ENCODE peak calls at places on chromosomes 2 and 18, in five cellular contexts. W, P, G, V and Q are unnamed samples.
A peak's percentile ranks its signal among the peaks of the same experiment; 100 is the strongest.

GRCh38 chr2:236663267-236663666 is 93.6 kb downstream of the ACKR3 start:
- DNase-seq in W (no peak), P (no peak), G (no peak), V (no peak), Q (peak; percentile 40)

GRCh38 chr2:61660511-61661388 is 122.6 kb upstream of the XPO1 start:
- DNase-seq in W (no peak), P (no peak), G (no peak), V (peak; percentile 17), Q (peak; percentile 14)

GRCh38 chr2:38578832-38579231 is 23.9 kb downstream of the HNRNPLL start:
- DNase-seq in W (no peak), P (no peak), G (no peak), V (no peak), Q (no peak)

GRCh38 chr2:196369967-196370366 is 198.6 kb upstream of the STK17B start:
- DNase-seq in W (no peak), P (no peak), G (no peak), V (no peak), Q (no peak)

GRCh38 chr2:164657129-164657528 is 35.8 kb upstream of the GRB14 start:
- DNase-seq in W (no peak), P (no peak), G (no peak), V (no peak), Q (no peak)

GRCh38 chr2:159206736-159207380 is 79.6 kb downstream of the WDSUB1 start:
- DNase-seq in W (no peak), P (no peak), G (no peak), V (no peak), Q (no peak)

GRCh38 chr2:171702781-171703556 is 15.7 kb downstream of the DYNC1I2 start:
- DNase-seq in W (no peak), P (no peak), G (no peak), V (no peak), Q (no peak)

GRCh38 chr2:237766334-237766733 is 32.2 kb upstream of the RBM44 start:
- DNase-seq in W (no peak), P (no peak), G (no peak), V (no peak), Q (no peak)

GRCh38 chr2:96918754-96919550 is 49.1 kb upstream of the SEMA4C start:
- DNase-seq in W (no peak), P (no peak), G (no peak), V (no peak), Q (no peak)

GRCh38 chr2:31235504-31235902 is 1.6 kb downstream of the EHD3 start:
- DNase-seq in W (no peak), P (no peak), G (no peak), V (no peak), Q (no peak)

GRCh38 chr2:176126929-176127768 is 2.4 kb upstream of the HOXD8 start:
- DNase-seq in W (peak; percentile 65), P (peak; percentile 78), G (no peak), V (peak; percentile 82), Q (peak; percentile 80)

GRCh38 chr18:8561123-8561905 is 47.9 kb upstream of the RAB12 start:
- DNase-seq in W (no peak), P (no peak), G (no peak), V (no peak), Q (no peak)
- TF ChIP-seq EZH2phosphoT487 in W (no peak), P (no peak), G (no peak), V (no peak), Q (no peak)

GRCh38 chr18:3449702-3450357 is at the start of gene TGIF1:
- DNase-seq in W (no peak), P (peak; percentile 82), G (peak; percentile 70), V (peak; percentile 92), Q (peak; percentile 93)

GRCh38 chr18:3450358-3451107 is 561 bp downstream of the TGIF1 start:
- DNase-seq in W (no peak), P (no peak), G (no peak), V (peak; percentile 40), Q (peak; percentile 80)

GRCh38 chr18:3448845-3449701 is 899 bp upstream of the TGIF1 start:
- DNase-seq in W (peak; percentile 86), P (peak; percentile 69), G (peak; percentile 70), V (peak; percentile 91), Q (peak; percentile 92)

GRCh38 chr18:3447035-3447894 is 2.7 kb upstream of the TGIF1 start:
- DNase-seq in W (no peak), P (peak; percentile 79), G (no peak), V (peak; percentile 75), Q (peak; percentile 73)

GRCh38 chr18:3447895-3448844 is 1.8 kb upstream of the TGIF1 start:
- DNase-seq in W (peak; percentile 95), P (peak; percentile 98), G (peak; percentile 92), V (peak; percentile 99), Q (peak; percentile 98)
- TF ChIP-seq CTCF in W (no peak), P (no peak), G (no peak), V (no peak), Q (peak; percentile 23)

GRCh38 chr2:58047969-58048368 is 1.4 kb downstream of the VRK2 start:
- DNase-seq in W (no peak), P (no peak), G (no peak), V (no peak), Q (no peak)

GRCh38 chr2:58047373-58047674 is 718 bp downstream of the VRK2 start:
- DNase-seq in W (no peak), P (no peak), G (no peak), V (no peak), Q (no peak)

GRCh38 chr2:58045580-58046334 is 849 bp upstream of the VRK2 start:
- DNase-seq in W (no peak), P (no peak), G (no peak), V (no peak), Q (no peak)

GRCh38 chr2:58046585-58047372 is at the start of gene VRK2:
- DNase-seq in W (peak; percentile 96), P (peak; percentile 96), G (peak; percentile 90), V (peak; percentile 95), Q (peak; percentile 96)

GRCh38 chr2:58046335-58046584 is 346 bp upstream of the VRK2 start:
- DNase-seq in W (no peak), P (no peak), G (no peak), V (no peak), Q (no peak)
- TF ChIP-seq EZH2phosphoT487 in W (no peak), P (no peak), G (no peak), V (no peak), Q (no peak)

DNA sequence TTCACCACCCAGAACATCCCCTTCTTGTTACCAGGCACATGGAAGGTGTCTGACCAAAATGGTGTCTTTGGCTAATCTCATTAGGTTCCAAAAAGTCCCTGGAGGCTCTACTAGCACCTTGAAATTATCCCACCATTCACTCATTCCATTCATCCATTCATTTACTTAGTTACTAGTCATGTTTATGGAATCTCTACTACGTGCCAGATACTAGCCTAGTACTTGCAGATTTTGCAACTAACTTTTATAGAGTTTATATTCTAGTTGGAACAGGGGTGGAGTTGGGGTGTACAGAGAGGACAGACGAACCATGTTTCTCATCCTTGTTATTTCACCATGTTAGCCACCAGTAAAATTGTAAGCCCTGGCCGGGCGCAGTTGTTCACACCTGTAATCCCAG is 4.0 kb upstream of the NOP58 start:
- DNase-seq in W (no peak), P (no peak), G (no peak), V (no peak), Q (no peak)
- TF ChIP-seq CTCF in W (no peak), P (no peak), G (no peak), V (no peak), Q (no peak)

DNA sequence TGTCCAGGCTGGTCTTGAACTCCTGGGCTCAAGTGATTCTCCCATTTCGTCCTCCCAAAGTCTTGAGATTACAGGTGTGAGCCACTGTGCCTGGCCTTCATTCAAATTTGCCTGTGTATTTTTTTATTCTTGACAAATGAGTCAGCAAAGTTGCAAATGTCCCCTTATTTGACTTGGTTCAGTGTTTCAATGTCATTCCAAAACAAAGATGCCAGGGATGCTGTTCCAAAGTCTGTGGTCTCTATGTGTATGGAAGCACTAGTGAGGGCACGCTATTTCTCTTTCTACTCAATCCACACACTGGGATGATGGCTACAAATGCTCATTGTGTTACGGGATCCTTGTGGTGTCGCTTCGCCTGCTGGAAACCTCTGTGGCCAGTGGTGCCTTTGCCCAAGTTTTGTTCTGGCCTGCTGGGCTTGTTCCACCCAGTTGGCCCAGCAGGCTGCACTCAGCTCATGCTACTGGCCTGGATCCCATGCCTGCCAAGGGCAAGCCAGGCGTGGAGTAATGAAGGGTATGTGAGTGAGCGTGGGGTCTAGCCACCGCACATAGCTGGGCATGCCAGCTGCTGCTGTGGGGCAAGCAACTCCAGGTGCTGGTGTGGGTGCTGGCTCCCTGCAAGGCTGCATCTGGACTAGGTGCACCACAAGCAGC is 35.6 kb downstream of the FBXO48 start:
- DNase-seq in W (no peak), P (no peak), G (no peak), V (no peak), Q (no peak)
- TF ChIP-seq EZH2phosphoT487 in W (no peak), P (no peak), G (no peak), V (no peak), Q (no peak)

GRCh38 chr18:58785171-58785805 is 79.4 kb upstream of the ZNF532 start:
- DNase-seq in W (no peak), P (no peak), G (peak; percentile 88), V (no peak), Q (peak; percentile 80)
- TF ChIP-seq CTCF in W (no peak), P (no peak), G (no peak), V (no peak), Q (no peak)

DNA sequence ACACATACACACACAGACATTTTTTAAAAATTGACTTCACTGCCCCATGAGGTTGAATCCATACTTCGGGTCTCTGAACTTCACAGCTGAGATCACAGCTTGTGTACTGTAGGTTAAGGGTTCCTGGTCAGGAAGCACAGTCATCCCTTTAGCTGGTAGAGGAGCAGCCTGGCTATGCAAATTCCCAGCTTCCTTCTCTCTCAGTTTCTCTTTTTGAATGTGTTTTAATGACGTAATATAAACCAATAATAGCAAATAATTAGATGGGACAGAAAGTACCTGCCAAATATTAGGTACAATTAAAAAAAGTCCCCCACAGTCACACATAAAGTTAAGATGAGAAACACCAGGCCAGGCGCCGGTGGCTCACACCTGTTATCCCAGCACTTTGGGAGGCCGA is 178.7 kb downstream of the ZNF385B start:
- DNase-seq in W (no peak), P (no peak), G (no peak), V (no peak), Q (no peak)
- TF ChIP-seq EZH2phosphoT487 in W (no peak), P (no peak), G (no peak), V (no peak), Q (no peak)

GRCh38 chr18:13793819-13794218 is 30.1 kb upstream of the MC5R start:
- DNase-seq in W (no peak), P (peak; percentile 64), G (no peak), V (no peak), Q (no peak)
- TF ChIP-seq CTCF in W (no peak), P (peak; percentile 28), G (no peak), V (no peak), Q (no peak)